ENCODE peak calls at places on chromosome 1, in ten cellular contexts. E is transverse colon, A is esophagus squamous epithelium, O is testis, Y is stomach, Z is breast epithelium, F is tibial nerve, K is body of pancreas, Q is suprapubic skin, G is spleen. U is an unnamed sample.

GRCh38 chr1:228695015-228695955 is 40.0 kb upstream of the RHOU start:
- DNase-seq in E (no peak), A (no peak), O (no peak), Y (no peak), Z (no peak), F (no peak), K (no peak), Q (no peak), G (no peak), U (no peak)

GRCh38 chr1:85049735-85050166 is 1.5 kb upstream of the MCOLN3 start:
- DNase-seq in E (no peak), A (no peak), O (no peak), Y (no peak), Z (no peak), F (no peak), K (no peak), Q (no peak), G (no peak), U (no peak)

GRCh38 chr1:222792744-222793143 is 22.1 kb upstream of the DISP1 start:
- DNase-seq in E (no peak), A (no peak), O (no peak), Y (no peak), Z (no peak), F (no peak), K (no peak), Q (no peak), G (no peak), U (no peak)

GRCh38 chr1:220339581-220339980 is 67.3 kb upstream of the RAB3GAP2 start:
- DNase-seq in E (no peak), A (no peak), O (no peak), Y (no peak), Z (no peak), F (no peak), K (no peak), Q (no peak), G (no peak), U (no peak)

GRCh38 chr1:59409986-59410385 is 113.1 kb downstream of the FGGY start:
- DNase-seq in E (no peak), A (no peak), O (no peak), Y (no peak), Z (no peak), F (no peak), K (no peak), Q (no peak), G (no peak), U (no peak)

GRCh38 chr1:26158271-26159112 is at the start of gene FAM110D:
- DNase-seq in E (no peak), A (no peak), O (no peak), Y (no peak), Z (peak), F (no peak), K (no peak), Q (no peak), G (peak), U (no peak)

GRCh38 chr1:206050655-206051235 is 2.2 kb upstream of the RHEX start:
- DNase-seq in E (peak), A (peak), O (no peak), Y (no peak), Z (no peak), F (no peak), K (peak), Q (no peak), G (peak), U (no peak)

GRCh38 chr1:113760102-113760804 is 967 bp upstream of the PHTF1 start:
- DNase-seq in E (no peak), A (no peak), O (no peak), Y (no peak), Z (no peak), F (no peak), K (peak), Q (no peak), G (no peak), U (no peak)

GRCh38 chr1:109768700-109769325 is 5.1 kb upstream of the EPS8L3 start:
- DNase-seq in E (peak), A (no peak), O (peak), Y (no peak), Z (peak), F (no peak), K (no peak), Q (peak), G (peak), U (no peak)

GRCh38 chr1:208475449-208475848 is 231.3 kb upstream of the PLXNA2 start:
- DNase-seq in E (no peak), A (no peak), O (no peak), Y (no peak), Z (no peak), F (no peak), K (peak), Q (no peak), G (no peak), U (no peak)

GRCh38 chr1:212234431-212235298 is 50.5 kb upstream of the PPP2R5A start:
- DNase-seq in E (no peak), A (peak), O (no peak), Y (no peak), Z (no peak), F (no peak), K (peak), Q (no peak), G (no peak), U (peak)

GRCh38 chr1:63663301-63663700 is 70.1 kb downstream of the PGM1 start:
- DNase-seq in E (no peak), A (no peak), O (no peak), Y (no peak), Z (no peak), F (no peak), K (no peak), Q (no peak), G (no peak), U (no peak)

GRCh38 chr1:207025144-207025880 is 7.2 kb downstream of the C1orf116 start:
- DNase-seq in E (no peak), A (no peak), O (no peak), Y (peak), Z (no peak), F (no peak), K (peak), Q (no peak), G (no peak), U (no peak)

GRCh38 chr1:115949156-115949555 is 27.2 kb upstream of the SLC22A15 start:
- DNase-seq in E (no peak), A (no peak), O (no peak), Y (no peak), Z (no peak), F (no peak), K (no peak), Q (no peak), G (no peak), U (no peak)

GRCh38 chr1:47333578-47333921 is at the start of gene CMPK1:
- DNase-seq in E (peak), A (no peak), O (peak), Y (peak), Z (peak), F (peak), K (peak), Q (peak), G (peak), U (peak)

GRCh38 chr1:173871500-173871899 is 3.3 kb downstream of the ZBTB37 start:
- DNase-seq in E (no peak), A (no peak), O (no peak), Y (no peak), Z (no peak), F (no peak), K (no peak), Q (no peak), G (no peak), U (no peak)

GRCh38 chr1:84571150-84571535 is 3.1 kb downstream of the CTBS start:
- DNase-seq in E (no peak), A (no peak), O (no peak), Y (no peak), Z (no peak), F (no peak), K (no peak), Q (no peak), G (no peak), U (peak)

GRCh38 chr1:167474191-167474641 is 44.1 kb downstream of the CD247 start:
- DNase-seq in E (no peak), A (no peak), O (no peak), Y (no peak), Z (peak), F (no peak), K (no peak), Q (no peak), G (no peak), U (no peak)

GRCh38 chr1:22661880-22662279 is 8.8 kb downstream of the C1QB start:
- DNase-seq in E (no peak), A (no peak), O (no peak), Y (no peak), Z (no peak), F (no peak), K (no peak), Q (no peak), G (no peak), U (no peak)

GRCh38 chr1:65001238-65001792 is 35.0 kb upstream of the JAK1 start:
- DNase-seq in E (peak), A (peak), O (peak), Y (peak), Z (no peak), F (peak), K (peak), Q (peak), G (peak), U (peak)

GRCh38 chr1:67646145-67647035 is 38.6 kb upstream of the GADD45A start:
- DNase-seq in E (no peak), A (no peak), O (peak), Y (no peak), Z (no peak), F (no peak), K (peak), Q (no peak), G (no peak), U (no peak)

GRCh38 chr1:20472860-20473711 is 12.9 kb downstream of the CAMK2N1 start:
- DNase-seq in E (peak), A (no peak), O (peak), Y (peak), Z (no peak), F (no peak), K (peak), Q (no peak), G (no peak), U (no peak)

GRCh38 chr1:176241385-176242015 is 34.4 kb upstream of the COP1 start:
- DNase-seq in E (no peak), A (no peak), O (no peak), Y (no peak), Z (no peak), F (no peak), K (no peak), Q (no peak), G (no peak), U (peak)

DNA sequence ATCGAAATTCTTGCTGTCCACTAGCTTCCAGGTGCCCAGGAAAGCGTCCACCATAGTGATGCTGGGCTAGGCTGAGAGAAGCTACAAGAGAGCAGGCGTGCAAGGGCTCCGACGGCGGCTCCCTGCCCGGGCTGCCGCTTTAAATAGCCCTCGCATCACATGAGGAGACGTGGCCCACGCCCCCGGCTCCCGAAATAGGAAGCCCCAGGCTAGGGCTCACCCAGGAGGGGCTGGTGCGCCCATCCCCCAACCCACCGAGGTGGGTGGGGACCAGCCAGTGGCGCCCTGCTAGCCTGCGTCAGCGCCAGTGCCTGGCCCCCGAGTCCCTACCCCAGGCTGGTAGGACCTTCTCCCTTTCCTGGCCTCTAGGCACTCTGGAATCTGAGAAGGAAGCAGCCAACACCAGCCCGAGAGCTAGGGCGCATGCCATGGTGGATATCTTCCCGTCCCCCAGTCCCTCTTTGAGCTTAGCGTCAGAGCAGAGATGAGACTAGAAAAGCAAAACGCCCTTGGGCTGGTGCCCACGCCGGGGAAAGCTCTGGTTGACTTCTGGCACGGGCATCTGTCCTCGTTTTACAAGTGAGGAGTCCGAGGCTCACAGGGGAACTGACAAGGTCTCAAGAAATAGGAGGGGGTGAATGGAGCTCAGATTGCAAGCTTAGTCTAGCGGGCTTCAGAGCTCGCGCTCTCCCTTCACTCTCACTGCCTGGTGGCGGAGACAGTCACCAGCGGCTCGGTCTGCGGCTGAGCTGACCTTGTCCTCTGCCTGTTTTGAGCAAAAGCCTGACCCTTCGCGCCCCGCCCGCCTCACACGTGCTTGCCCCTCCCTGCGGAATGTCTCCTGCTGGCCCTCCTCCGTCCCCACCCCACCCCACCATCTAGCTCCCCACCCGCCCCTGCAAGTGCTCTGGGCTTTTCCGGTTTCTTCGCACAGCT is at the start of gene FABP3:
- DNase-seq in E (peak), A (no peak), O (peak), Y (peak), Z (peak), F (peak), K (peak), Q (peak), G (peak), U (no peak)
- TF ChIP-seq POLR2A in E (peak), A (no peak), O (no peak), Y (no peak), Z (no peak), F (peak), K (peak), Q (no peak), G (no peak), U (no peak)

GRCh38 chr1:181104790-181105133 is 16.3 kb downstream of the IER5 start:
- DNase-seq in E (peak), A (no peak), O (peak), Y (no peak), Z (no peak), F (no peak), K (no peak), Q (peak), G (no peak), U (no peak)

GRCh38 chr1:181105134-181106021 is 16.9 kb downstream of the IER5 start:
- DNase-seq in E (peak), A (peak), O (peak), Y (peak), Z (peak), F (peak), K (peak), Q (peak), G (peak), U (peak)

GRCh38 chr1:181103404-181103803 is 14.9 kb downstream of the IER5 start:
- DNase-seq in E (no peak), A (no peak), O (no peak), Y (no peak), Z (no peak), F (no peak), K (no peak), Q (no peak), G (no peak), U (no peak)

GRCh38 chr1:181102841-181103240 is 14.3 kb downstream of the IER5 start:
- DNase-seq in E (no peak), A (no peak), O (no peak), Y (no peak), Z (no peak), F (no peak), K (no peak), Q (no peak), G (no peak), U (no peak)

GRCh38 chr1:181104042-181104789 is 15.7 kb downstream of the IER5 start:
- DNase-seq in E (no peak), A (no peak), O (no peak), Y (no peak), Z (no peak), F (no peak), K (no peak), Q (no peak), G (no peak), U (no peak)
- TF ChIP-seq POLR2A in E (no peak), A (no peak), O (no peak), Y (no peak), Z (no peak), F (no peak), K (no peak), Q (no peak), G (no peak), U (no peak)

GRCh38 chr1:203273206-203273868 is 32.0 kb upstream of the BTG2 start:
- DNase-seq in E (peak), A (peak), O (peak), Y (peak), Z (peak), F (peak), K (peak), Q (peak), G (peak), U (peak)
- TF ChIP-seq POLR2A in E (no peak), A (peak), O (no peak), Y (no peak), Z (no peak), F (no peak), K (peak), Q (no peak), G (no peak), U (no peak)

DNA sequence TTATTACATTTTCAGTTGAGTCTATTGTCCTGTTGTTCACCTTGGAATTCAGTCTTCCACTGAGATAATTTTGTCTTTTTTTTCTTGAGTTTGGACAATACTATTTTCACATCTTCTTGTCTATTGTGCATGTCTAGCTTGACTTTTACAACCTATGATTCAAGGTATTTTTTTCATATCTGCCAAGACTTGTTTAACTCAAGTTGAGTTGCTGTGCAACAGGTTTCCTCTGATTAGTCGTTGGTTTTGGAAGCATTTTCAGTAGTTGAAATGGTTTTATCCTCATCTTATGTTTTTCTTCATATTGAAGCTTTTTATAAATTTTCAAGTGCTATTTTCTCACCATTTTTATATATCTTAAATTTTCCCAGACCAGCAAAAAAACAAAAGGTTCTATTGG is 103.6 kb downstream of the SCMH1 start:
- DNase-seq in E (no peak), A (no peak), O (no peak), Y (no peak), Z (no peak), F (no peak), K (no peak), Q (no peak), G (no peak), U (no peak)
- TF ChIP-seq POLR2A in E (no peak), A (no peak), O (no peak), Y (no peak), Z (no peak), F (no peak), K (no peak), Q (no peak), G (no peak), U (no peak)

GRCh38 chr1:43545686-43546387 is 15.2 kb downstream of the PTPRF start:
- DNase-seq in E (peak), A (no peak), O (peak), Y (peak), Z (peak), F (peak), K (peak), Q (peak), G (no peak), U (no peak)
- TF ChIP-seq POLR2A in E (peak), A (no peak), O (no peak), Y (no peak), Z (no peak), F (no peak), K (no peak), Q (no peak), G (no peak), U (no peak)

GRCh38 chr1:2586154-2587070 is at the start of gene PRXL2B:
- DNase-seq in E (peak), A (peak), O (peak), Y (peak), Z (peak), F (peak), K (peak), Q (peak), G (peak), U (peak)

GRCh38 chr1:2583871-2584341 is 2.7 kb upstream of the PRXL2B start:
- DNase-seq in E (peak), A (no peak), O (no peak), Y (no peak), Z (no peak), F (no peak), K (peak), Q (no peak), G (peak), U (no peak)

GRCh38 chr1:2587071-2587859 is 688 bp downstream of the PRXL2B start:
- DNase-seq in E (peak), A (no peak), O (no peak), Y (no peak), Z (no peak), F (no peak), K (peak), Q (no peak), G (peak), U (no peak)

GRCh38 chr1:2584822-2585317 is 1.7 kb upstream of the PRXL2B start:
- DNase-seq in E (no peak), A (no peak), O (no peak), Y (no peak), Z (no peak), F (no peak), K (no peak), Q (no peak), G (no peak), U (no peak)

GRCh38 chr1:2585318-2586092 is 1.1 kb upstream of the PRXL2B start:
- DNase-seq in E (peak), A (peak), O (peak), Y (peak), Z (no peak), F (peak), K (peak), Q (no peak), G (peak), U (peak)
- TF ChIP-seq POLR2A in E (peak), A (no peak), O (no peak), Y (no peak), Z (peak), F (peak), K (peak), Q (peak), G (peak), U (no peak)

DNA sequence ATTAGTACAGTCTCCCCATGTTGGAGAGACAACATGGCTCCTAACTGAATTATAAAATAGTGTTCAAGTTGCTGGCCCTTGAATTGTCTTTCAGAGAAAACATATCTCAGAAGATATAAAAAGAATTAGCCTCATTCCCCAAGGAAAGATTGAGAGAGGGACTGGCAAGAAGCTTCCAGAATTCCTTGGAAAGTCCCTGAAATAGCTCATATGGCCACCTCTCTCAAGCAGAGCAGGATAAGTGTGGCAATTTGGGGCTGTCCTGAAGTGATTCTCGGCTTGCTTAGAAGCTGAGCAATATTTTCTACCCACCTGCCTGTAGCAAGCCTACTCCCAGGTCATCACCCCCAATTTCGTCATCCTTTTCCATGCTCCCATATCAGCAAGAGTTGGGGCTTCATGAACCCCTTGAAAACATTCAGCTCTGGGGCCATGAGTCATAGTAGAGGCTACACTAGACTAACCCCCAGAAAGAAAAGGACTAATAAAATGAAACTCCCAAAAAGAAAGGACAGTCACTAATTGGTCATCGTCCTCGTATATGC is 131.6 kb downstream of the PLPP3 start:
- DNase-seq in E (no peak), A (no peak), O (no peak), Y (no peak), Z (no peak), F (no peak), K (no peak), Q (no peak), G (no peak), U (no peak)
- TF ChIP-seq POLR2A in E (no peak), A (no peak), O (no peak), Y (no peak), Z (no peak), F (no peak), K (no peak), Q (no peak), G (no peak), U (no peak)

U was measured in H54.